ENCODE peak calls at places on chromosomes 1 and 21, in nine cellular contexts. One of them, this sample, is unnamed.

GRCh38 chr1:200161801-200162200 is 134.3 kb downstream of the NR5A2 start:
- DNase-seq in CD8-positive, alpha-beta T cell: no peak
- DNase-seq in psoas muscle: no peak
- DNase-seq in left ventricle myocardium inferior: no peak
- DNase-seq in NB4: no peak
- DNase-seq in brain microvascular endothelial cell: no peak
- DNase-seq in K562: no peak
- DNase-seq in GM12865: no peak
- DNase-seq in hepatocyte: no peak
- DNase-seq in this sample: no peak

GRCh38 chr1:22150923-22151322 is 8.0 kb upstream of the WNT4 start:
- DNase-seq in CD8-positive, alpha-beta T cell: no peak
- DNase-seq in brain microvascular endothelial cell: no peak
- DNase-seq in NB4: no peak
- DNase-seq in K562: no peak
- DNase-seq in psoas muscle: no peak
- DNase-seq in hepatocyte: no peak
- DNase-seq in left ventricle myocardium inferior: no peak
- DNase-seq in GM12865: no peak
- DNase-seq in this sample: no peak

GRCh38 chr1:234901491-234902049 is 227.1 kb downstream of the TOMM20 start:
- DNase-seq in GM12865: no peak
- DNase-seq in CD8-positive, alpha-beta T cell: no peak
- DNase-seq in psoas muscle: no peak
- DNase-seq in K562: no peak
- DNase-seq in left ventricle myocardium inferior: no peak
- DNase-seq in brain microvascular endothelial cell: no peak
- DNase-seq in hepatocyte: no peak
- DNase-seq in NB4: no peak
- DNase-seq in this sample: no peak

GRCh38 chr21:26501622-26502021 is 71.5 kb downstream of the CYYR1 start:
- DNase-seq in CD8-positive, alpha-beta T cell: no peak
- DNase-seq in brain microvascular endothelial cell: no peak
- DNase-seq in NB4: no peak
- DNase-seq in left ventricle myocardium inferior: no peak
- DNase-seq in K562: no peak
- DNase-seq in psoas muscle: no peak
- DNase-seq in GM12865: no peak
- DNase-seq in hepatocyte: no peak
- DNase-seq in this sample: no peak

GRCh38 chr1:1144122-1144842 is 28.4 kb upstream of the C1orf159 start:
- DNase-seq in GM12865: peak
- DNase-seq in CD8-positive, alpha-beta T cell: peak
- DNase-seq in psoas muscle: no peak
- DNase-seq in left ventricle myocardium inferior: no peak
- DNase-seq in hepatocyte: no peak
- DNase-seq in brain microvascular endothelial cell: no peak
- DNase-seq in NB4: peak
- DNase-seq in K562: no peak
- DNase-seq in this sample: no peak

GRCh38 chr21:16569679-16570078 is 839.9 kb downstream of the USP25 start:
- DNase-seq in NB4: no peak
- DNase-seq in CD8-positive, alpha-beta T cell: no peak
- DNase-seq in psoas muscle: no peak
- DNase-seq in GM12865: no peak
- DNase-seq in K562: no peak
- DNase-seq in left ventricle myocardium inferior: no peak
- DNase-seq in hepatocyte: no peak
- DNase-seq in brain microvascular endothelial cell: peak
- DNase-seq in this sample: no peak

GRCh38 chr1:186958520-186958919 is 129.8 kb downstream of the PLA2G4A start:
- DNase-seq in brain microvascular endothelial cell: peak
- DNase-seq in CD8-positive, alpha-beta T cell: no peak
- DNase-seq in hepatocyte: no peak
- DNase-seq in K562: no peak
- DNase-seq in psoas muscle: no peak
- DNase-seq in GM12865: no peak
- DNase-seq in NB4: peak
- DNase-seq in left ventricle myocardium inferior: no peak
- DNase-seq in this sample: peak

GRCh38 chr1:160579216-160579701 is at the start of gene CD84:
- DNase-seq in left ventricle myocardium inferior: no peak
- DNase-seq in brain microvascular endothelial cell: no peak
- DNase-seq in CD8-positive, alpha-beta T cell: no peak
- DNase-seq in K562: no peak
- DNase-seq in hepatocyte: no peak
- DNase-seq in NB4: peak
- DNase-seq in GM12865: no peak
- DNase-seq in psoas muscle: no peak
- DNase-seq in this sample: no peak

GRCh38 chr1:81894867-81895266 is 94.1 kb downstream of the ADGRL2 start:
- DNase-seq in psoas muscle: no peak
- DNase-seq in brain microvascular endothelial cell: peak
- DNase-seq in GM12865: peak
- DNase-seq in left ventricle myocardium inferior: no peak
- DNase-seq in CD8-positive, alpha-beta T cell: no peak
- DNase-seq in K562: no peak
- DNase-seq in hepatocyte: no peak
- DNase-seq in NB4: no peak
- DNase-seq in this sample: no peak
- H3K4me3 ChIP-seq in psoas muscle: no peak
- H3K4me3 ChIP-seq in brain microvascular endothelial cell: no peak
- H3K4me3 ChIP-seq in GM12865: no peak
- H3K4me3 ChIP-seq in left ventricle myocardium inferior: no peak
- H3K4me3 ChIP-seq in CD8-positive, alpha-beta T cell: no peak
- H3K4me3 ChIP-seq in K562: no peak
- H3K4me3 ChIP-seq in hepatocyte: no peak
- H3K4me3 ChIP-seq in NB4: no peak
- H3K4me3 ChIP-seq in this sample: no peak

DNA sequence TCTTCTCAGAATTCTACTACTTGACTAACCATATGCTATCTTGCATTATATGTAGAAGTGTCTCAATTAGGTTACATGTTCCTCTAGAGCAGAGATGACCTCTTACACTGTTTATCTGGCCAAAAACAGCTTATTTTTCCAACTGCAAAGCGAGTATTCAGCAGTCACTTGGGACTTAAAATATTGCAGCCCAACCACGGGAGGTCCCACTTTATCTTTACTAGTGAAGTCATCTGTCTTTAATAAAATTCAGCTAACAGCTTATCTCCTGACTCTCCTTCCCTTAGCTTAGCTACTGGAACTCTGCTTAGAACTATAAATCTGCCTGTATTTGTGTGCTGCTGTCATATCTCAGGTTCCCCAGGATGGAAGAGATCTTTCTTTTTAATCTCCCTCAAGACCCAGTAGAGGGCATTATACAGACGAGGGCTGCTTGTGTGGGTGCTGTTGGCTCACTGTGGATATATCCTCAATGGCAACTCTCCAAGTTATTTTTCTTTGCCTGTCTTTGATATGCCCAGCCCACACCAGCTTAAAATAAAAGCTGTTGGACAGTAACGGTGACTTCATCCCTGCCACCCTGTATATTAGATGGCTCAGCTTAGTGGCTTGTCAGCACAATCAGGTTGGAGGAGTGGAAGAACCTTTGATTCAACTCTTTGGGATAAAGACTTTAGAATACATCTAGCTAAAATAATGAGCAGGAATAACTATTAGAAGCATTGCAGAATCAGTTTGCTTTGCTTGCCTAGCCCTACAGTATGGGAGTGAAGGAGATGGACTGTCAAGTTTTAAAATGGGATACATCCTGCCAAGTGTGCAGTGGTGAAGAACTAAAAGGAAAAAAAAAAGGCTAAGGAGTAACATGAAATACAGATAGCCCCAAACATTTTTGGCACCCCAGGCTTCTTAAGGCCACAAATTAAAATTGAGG is 9.6 kb downstream of the ENSA start:
- DNase-seq in psoas muscle: no peak
- DNase-seq in GM12865: no peak
- DNase-seq in brain microvascular endothelial cell: peak
- DNase-seq in CD8-positive, alpha-beta T cell: no peak
- DNase-seq in NB4: peak
- DNase-seq in hepatocyte: peak
- DNase-seq in K562: no peak
- DNase-seq in left ventricle myocardium inferior: no peak
- DNase-seq in this sample: peak
- TF ChIP-seq CTCF in psoas muscle: peak
- TF ChIP-seq CTCF in GM12865: peak
- TF ChIP-seq CTCF in brain microvascular endothelial cell: peak
- TF ChIP-seq CTCF in CD8-positive, alpha-beta T cell: no peak
- TF ChIP-seq CTCF in NB4: peak
- TF ChIP-seq CTCF in hepatocyte: no peak
- TF ChIP-seq CTCF in K562: peak
- TF ChIP-seq CTCF in left ventricle myocardium inferior: peak
- TF ChIP-seq CTCF in this sample: peak

GRCh38 chr1:8448906-8449661 is 131.2 kb downstream of the SLC45A1 start:
- DNase-seq in left ventricle myocardium inferior: no peak
- DNase-seq in psoas muscle: no peak
- DNase-seq in K562: no peak
- DNase-seq in hepatocyte: no peak
- DNase-seq in brain microvascular endothelial cell: no peak
- DNase-seq in NB4: no peak
- DNase-seq in CD8-positive, alpha-beta T cell: no peak
- DNase-seq in GM12865: no peak
- DNase-seq in this sample: peak
- H3K4me3 ChIP-seq in left ventricle myocardium inferior: peak
- H3K4me3 ChIP-seq in psoas muscle: peak
- H3K4me3 ChIP-seq in K562: no peak
- H3K4me3 ChIP-seq in hepatocyte: no peak
- H3K4me3 ChIP-seq in brain microvascular endothelial cell: peak
- H3K4me3 ChIP-seq in NB4: no peak
- H3K4me3 ChIP-seq in CD8-positive, alpha-beta T cell: no peak
- H3K4me3 ChIP-seq in GM12865: no peak
- H3K4me3 ChIP-seq in this sample: peak

GRCh38 chr1:11352058-11352715 is 79.2 kb downstream of the UBIAD1 start:
- DNase-seq in CD8-positive, alpha-beta T cell: no peak
- DNase-seq in GM12865: no peak
- DNase-seq in hepatocyte: no peak
- DNase-seq in NB4: no peak
- DNase-seq in psoas muscle: no peak
- DNase-seq in left ventricle myocardium inferior: no peak
- DNase-seq in brain microvascular endothelial cell: no peak
- DNase-seq in K562: no peak
- DNase-seq in this sample: no peak
- TF ChIP-seq CTCF in CD8-positive, alpha-beta T cell: no peak
- TF ChIP-seq CTCF in GM12865: no peak
- TF ChIP-seq CTCF in hepatocyte: no peak
- TF ChIP-seq CTCF in NB4: peak
- TF ChIP-seq CTCF in psoas muscle: no peak
- TF ChIP-seq CTCF in left ventricle myocardium inferior: no peak
- TF ChIP-seq CTCF in brain microvascular endothelial cell: no peak
- TF ChIP-seq CTCF in K562: peak
- TF ChIP-seq CTCF in this sample: no peak

DNA sequence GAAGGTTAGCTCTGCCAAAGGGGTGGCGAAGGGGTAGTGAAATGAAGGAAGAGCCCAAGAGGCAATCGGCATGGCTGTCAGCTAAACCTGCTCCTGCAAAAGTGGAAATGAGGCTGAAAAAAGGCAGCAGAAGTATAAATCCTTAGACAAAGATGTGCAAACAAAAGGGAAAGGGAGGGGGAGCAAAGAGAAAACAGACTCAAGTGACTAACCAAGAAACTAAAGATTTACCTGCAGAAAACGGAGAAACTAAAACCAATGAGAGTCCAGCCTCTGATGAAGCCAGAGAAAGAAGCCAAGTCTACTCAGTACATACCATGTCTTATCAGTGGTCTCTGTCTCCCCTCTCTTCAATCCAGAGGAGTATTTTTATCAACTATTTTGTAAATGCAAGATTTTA is 25.4 kb downstream of the SCAF4 start:
- DNase-seq in CD8-positive, alpha-beta T cell: no peak
- DNase-seq in brain microvascular endothelial cell: no peak
- DNase-seq in K562: no peak
- DNase-seq in left ventricle myocardium inferior: no peak
- DNase-seq in GM12865: no peak
- DNase-seq in psoas muscle: no peak
- DNase-seq in NB4: no peak
- DNase-seq in hepatocyte: no peak
- DNase-seq in this sample: no peak
- H3K4me3 ChIP-seq in CD8-positive, alpha-beta T cell: no peak
- H3K4me3 ChIP-seq in brain microvascular endothelial cell: no peak
- H3K4me3 ChIP-seq in K562: no peak
- H3K4me3 ChIP-seq in left ventricle myocardium inferior: no peak
- H3K4me3 ChIP-seq in GM12865: no peak
- H3K4me3 ChIP-seq in psoas muscle: no peak
- H3K4me3 ChIP-seq in NB4: no peak
- H3K4me3 ChIP-seq in hepatocyte: no peak
- H3K4me3 ChIP-seq in this sample: no peak

GRCh38 chr1:155934097-155934932 is at the start of gene KHDC4:
- DNase-seq in psoas muscle: peak
- DNase-seq in brain microvascular endothelial cell: peak
- DNase-seq in GM12865: peak
- DNase-seq in NB4: peak
- DNase-seq in K562: peak
- DNase-seq in CD8-positive, alpha-beta T cell: peak
- DNase-seq in hepatocyte: peak
- DNase-seq in left ventricle myocardium inferior: peak
- DNase-seq in this sample: peak

GRCh38 chr1:155932487-155932886 is 1.7 kb downstream of the KHDC4 start:
- DNase-seq in K562: no peak
- DNase-seq in GM12865: no peak
- DNase-seq in left ventricle myocardium inferior: no peak
- DNase-seq in psoas muscle: no peak
- DNase-seq in CD8-positive, alpha-beta T cell: no peak
- DNase-seq in hepatocyte: no peak
- DNase-seq in brain microvascular endothelial cell: no peak
- DNase-seq in NB4: no peak
- DNase-seq in this sample: peak

GRCh38 chr1:155934933-155935590 is 849 bp upstream of the KHDC4 start:
- DNase-seq in NB4: no peak
- DNase-seq in GM12865: no peak
- DNase-seq in psoas muscle: no peak
- DNase-seq in K562: no peak
- DNase-seq in hepatocyte: no peak
- DNase-seq in left ventricle myocardium inferior: no peak
- DNase-seq in CD8-positive, alpha-beta T cell: no peak
- DNase-seq in brain microvascular endothelial cell: no peak
- DNase-seq in this sample: no peak

GRCh38 chr1:155932085-155932484 is 2.1 kb downstream of the KHDC4 start:
- DNase-seq in GM12865: no peak
- DNase-seq in psoas muscle: no peak
- DNase-seq in CD8-positive, alpha-beta T cell: no peak
- DNase-seq in brain microvascular endothelial cell: no peak
- DNase-seq in NB4: no peak
- DNase-seq in hepatocyte: no peak
- DNase-seq in left ventricle myocardium inferior: no peak
- DNase-seq in K562: no peak
- DNase-seq in this sample: no peak

GRCh38 chr1:155933591-155934096 is 569 bp downstream of the KHDC4 start:
- DNase-seq in left ventricle myocardium inferior: no peak
- DNase-seq in hepatocyte: no peak
- DNase-seq in brain microvascular endothelial cell: no peak
- DNase-seq in psoas muscle: no peak
- DNase-seq in K562: peak
- DNase-seq in GM12865: no peak
- DNase-seq in NB4: peak
- DNase-seq in CD8-positive, alpha-beta T cell: no peak
- DNase-seq in this sample: no peak
- TF ChIP-seq CTCF in left ventricle myocardium inferior: no peak
- TF ChIP-seq CTCF in hepatocyte: no peak
- TF ChIP-seq CTCF in brain microvascular endothelial cell: no peak
- TF ChIP-seq CTCF in psoas muscle: no peak
- TF ChIP-seq CTCF in K562: no peak
- TF ChIP-seq CTCF in GM12865: no peak
- TF ChIP-seq CTCF in NB4: no peak
- TF ChIP-seq CTCF in CD8-positive, alpha-beta T cell: no peak
- TF ChIP-seq CTCF in this sample: no peak

GRCh38 chr1:26530540-26530897 is 958 bp downstream of the RPS6KA1 start:
- DNase-seq in psoas muscle: no peak
- DNase-seq in NB4: peak
- DNase-seq in K562: no peak
- DNase-seq in brain microvascular endothelial cell: no peak
- DNase-seq in GM12865: no peak
- DNase-seq in hepatocyte: no peak
- DNase-seq in CD8-positive, alpha-beta T cell: no peak
- DNase-seq in left ventricle myocardium inferior: no peak
- DNase-seq in this sample: no peak
- H3K4me3 ChIP-seq in psoas muscle: peak
- H3K4me3 ChIP-seq in NB4: peak
- H3K4me3 ChIP-seq in K562: peak
- H3K4me3 ChIP-seq in brain microvascular endothelial cell: peak
- H3K4me3 ChIP-seq in GM12865: peak
- H3K4me3 ChIP-seq in hepatocyte: peak
- H3K4me3 ChIP-seq in CD8-positive, alpha-beta T cell: peak
- H3K4me3 ChIP-seq in left ventricle myocardium inferior: peak
- H3K4me3 ChIP-seq in this sample: peak